ENCODE peak calls at places on chromosome 21, in five cellular contexts. H is epithelial cell of esophagus, B is fibroblast of the aortic adventitia, I is GM20000, E is A549. F is an unnamed sample.

GRCh38 chr21:35932232-35932911 is 128.0 kb downstream of the SETD4 start:
- DNase-seq in B (peak; percentile 92), I (peak; percentile 59), E (no peak), H (peak; percentile 86), F (peak; percentile 91)

GRCh38 chr21:41317458-41317857 is 857 bp downstream of the FAM3B start:
- DNase-seq in H (no peak), E (no peak), I (no peak), B (no peak), F (no peak)

GRCh38 chr21:35198004-35198403 is 148.9 kb upstream of the RUNX1 start:
- DNase-seq in E (peak; percentile 32), H (peak; percentile 98), I (no peak), B (peak; percentile 99), F (no peak)

GRCh38 chr21:31284797-31285397 is 59.2 kb downstream of the TIAM1 start:
- DNase-seq in H (peak; percentile 46), B (peak; percentile 28), I (no peak), E (no peak), F (no peak)

GRCh38 chr21:39312112-39313041 is 1.1 kb downstream of the BRWD1 start:
- DNase-seq in E (peak; percentile 92), I (peak; percentile 99), B (peak; percentile 88), H (peak; percentile 90), F (peak; percentile 91)

GRCh38 chr21:36547464-36547863 is 67.5 kb upstream of the CLDN14 start:
- DNase-seq in E (no peak), H (no peak), B (no peak), I (no peak), F (no peak)

GRCh38 chr21:16587671-16588379 is 858.0 kb downstream of the USP25 start:
- DNase-seq in I (no peak), B (peak; percentile 90), H (peak; percentile 84), E (no peak), F (no peak)

GRCh38 chr21:39860600-39860999 is 6.6 kb upstream of the PCP4 start:
- DNase-seq in B (no peak), E (no peak), I (no peak), H (no peak), F (no peak)

GRCh38 chr21:38910390-38911008 is 104.8 kb downstream of the ETS2 start:
- DNase-seq in I (no peak), H (peak; percentile 92), B (no peak), E (no peak), F (no peak)

GRCh38 chr21:28754127-28754611 is 238.5 kb downstream of the LTN1 start:
- DNase-seq in H (no peak), B (peak; percentile 99), I (no peak), E (no peak), F (no peak)

GRCh38 chr21:26845066-26845749 is at the start of gene ADAMTS1:
- DNase-seq in E (no peak), I (no peak), B (peak; percentile 96), H (peak; percentile 66), F (no peak)

GRCh38 chr21:35395728-35396127 is 346.6 kb upstream of the RUNX1 start:
- DNase-seq in I (no peak), B (peak; percentile 43), E (no peak), H (peak; percentile 84), F (no peak)

GRCh38 chr21:32412998-32413504 is 545 bp downstream of the EVA1C start:
- DNase-seq in E (no peak), I (no peak), B (peak; percentile 38), H (peak; percentile 40), F (no peak)

GRCh38 chr21:32520885-32521735 is 64.2 kb downstream of the TCP10L start:
- DNase-seq in B (peak; percentile 99), H (peak; percentile 74), E (no peak), I (no peak), F (no peak)

GRCh38 chr21:16047857-16048256 is 318.1 kb downstream of the USP25 start:
- DNase-seq in H (no peak), B (peak; percentile 41), I (no peak), E (no peak), F (no peak)

GRCh38 chr21:35428489-35428888 is 379.4 kb upstream of the RUNX1 start:
- DNase-seq in I (no peak), H (no peak), E (no peak), B (peak; percentile 31), F (no peak)

GRCh38 chr21:34726627-34727337 is 58.0 kb downstream of the CLIC6 start:
- DNase-seq in B (no peak), E (no peak), H (no peak), I (no peak), F (no peak)

GRCh38 chr21:37563641-37564340 is 197.2 kb downstream of the DYRK1A start:
- DNase-seq in H (peak; percentile 96), E (peak; percentile 66), I (peak; percentile 95), B (peak; percentile 88), F (peak; percentile 88)
- TF ChIP-seq CTCF in H (peak; percentile 31), E (peak; percentile 20), I (no peak), B (peak; percentile 37), F (peak; percentile 28)

GRCh38 chr21:42465008-42465878 is 30.8 kb downstream of the RSPH1 start:
- DNase-seq in E (no peak), I (peak; percentile 39), H (peak; percentile 43), B (no peak), F (no peak)

GRCh38 chr21:42468511-42469131 is 27.4 kb downstream of the RSPH1 start:
- DNase-seq in E (no peak), I (no peak), B (no peak), H (no peak), F (no peak)

GRCh38 chr21:42467613-42467983 is 28.4 kb downstream of the RSPH1 start:
- DNase-seq in I (no peak), H (no peak), B (no peak), E (no peak), F (no peak)

GRCh38 chr21:42469272-42469671 is 26.8 kb downstream of the RSPH1 start:
- DNase-seq in I (no peak), B (no peak), H (no peak), E (no peak), F (peak; percentile 65)

DNA sequence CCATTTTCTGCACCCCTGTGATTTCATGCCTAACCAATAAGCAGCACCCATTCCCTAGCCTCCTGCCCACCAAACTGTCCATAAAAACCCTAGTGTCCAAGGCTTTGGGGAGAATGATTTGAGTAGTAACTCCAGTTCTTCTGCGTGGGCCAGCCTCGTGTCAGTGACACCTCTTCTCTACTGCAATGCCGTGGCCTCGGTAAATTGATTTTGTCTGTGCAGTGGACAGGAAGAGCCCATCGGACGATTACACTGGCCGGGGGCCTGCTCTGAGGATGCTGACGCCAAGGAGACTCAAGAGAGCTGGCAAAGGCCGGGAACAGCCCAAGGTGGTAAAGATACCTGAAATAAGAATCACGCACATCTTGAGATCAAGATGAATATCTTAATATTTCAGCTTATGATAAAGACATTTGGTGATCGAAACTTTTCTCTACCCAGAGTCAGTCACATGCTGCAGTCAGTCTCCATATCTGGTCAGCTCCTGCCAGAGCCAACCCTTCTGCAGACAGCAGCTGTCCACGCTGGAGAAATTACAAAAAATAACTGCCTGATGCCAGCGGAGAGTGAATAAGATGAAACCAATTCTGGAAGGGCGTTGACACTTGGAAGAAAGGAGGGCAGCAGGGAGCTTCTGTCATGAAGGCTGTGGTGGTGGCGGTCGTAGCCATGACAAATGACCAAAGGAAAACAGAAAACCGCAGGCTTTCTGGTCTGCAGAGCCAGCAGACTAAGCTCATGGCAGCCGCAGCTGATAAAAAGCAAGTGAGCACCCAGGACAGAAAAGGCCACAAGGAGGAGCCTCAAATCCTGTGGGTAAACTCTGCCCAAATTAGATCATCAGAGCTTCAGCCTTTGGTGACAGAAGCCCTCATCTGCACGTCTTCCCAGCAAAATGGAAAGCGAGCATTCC is 29.1 kb downstream of the RSPH1 start:
- DNase-seq in H (peak; percentile 56), B (peak; percentile 2), E (no peak), I (peak; percentile 53), F (peak; percentile 58)
- TF ChIP-seq CTCF in H (peak; percentile 58), B (no peak), E (no peak), I (peak; percentile 30), F (peak; percentile 66)

GRCh38 chr21:45262616-45263015 is 25.1 kb downstream of the POFUT2 start:
- DNase-seq in E (no peak), I (no peak), B (no peak), H (no peak), F (peak; percentile 37)
- TF ChIP-seq CTCF in E (no peak), I (no peak), B (no peak), H (no peak), F (no peak)

DNA sequence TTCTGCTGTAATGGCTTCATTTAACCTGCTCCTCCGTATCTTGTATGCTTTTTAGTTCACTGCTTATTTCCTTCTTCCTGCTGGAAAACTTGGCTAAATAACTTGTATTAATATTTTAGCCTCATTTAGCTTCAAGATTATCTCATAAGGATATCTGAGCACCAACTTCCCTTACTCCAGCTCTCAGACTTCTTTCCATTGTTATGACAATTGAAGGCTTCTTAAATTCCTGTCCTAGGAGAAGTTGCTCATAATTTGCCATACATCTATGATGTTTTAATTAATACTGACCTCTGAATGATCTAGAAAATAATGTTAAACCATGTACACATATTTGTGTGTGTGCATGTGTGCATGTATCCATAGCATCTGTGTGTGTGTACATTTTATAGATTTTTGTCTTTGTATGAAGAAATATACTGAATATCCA is 1524.4 kb upstream of the TPTE start:
- DNase-seq in I (no peak), E (no peak), B (no peak), H (no peak), F (no peak)
- TF ChIP-seq CTCF in I (no peak), E (no peak), B (no peak), H (no peak), F (no peak)

GRCh38 chr21:44800103-44800502 is 1.5 kb downstream of the UBE2G2 start:
- DNase-seq in B (peak; percentile 65), I (no peak), E (no peak), H (peak; percentile 74), F (peak; percentile 68)
- TF ChIP-seq CTCF in B (peak; percentile 56), I (no peak), E (peak; percentile 21), H (peak; percentile 70), F (peak; percentile 91)

DNA sequence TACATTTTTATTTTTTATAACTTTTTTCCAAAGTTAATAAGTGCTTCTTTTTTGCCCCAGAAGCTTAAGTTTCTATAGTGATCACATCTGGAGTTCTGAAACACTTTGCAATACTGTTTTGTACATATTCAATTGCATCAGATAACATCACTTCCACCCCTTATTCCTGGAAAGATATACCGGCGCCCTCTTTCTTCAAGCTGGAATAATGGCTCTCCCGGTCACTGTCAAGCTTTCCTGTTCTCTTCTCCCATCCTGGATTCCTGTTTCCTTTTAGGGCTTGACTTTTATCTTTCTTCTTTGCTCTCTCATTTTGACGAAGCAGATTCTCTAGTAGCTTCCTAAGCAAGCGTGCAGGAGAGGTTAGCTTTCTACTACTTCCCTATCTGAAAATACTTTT is 1866.8 kb downstream of the MRPL39 start:
- DNase-seq in B (no peak), I (no peak), H (no peak), E (no peak), F (no peak)
- TF ChIP-seq CTCF in B (no peak), I (no peak), H (no peak), E (no peak), F (no peak)

GRCh38 chr21:44933938-44934260 is 5.9 kb upstream of the SLX9 start:
- DNase-seq in E (no peak), H (no peak), I (no peak), B (no peak), F (no peak)

GRCh38 chr21:44931137-44931500 is 8.7 kb upstream of the SLX9 start:
- DNase-seq in I (peak; percentile 80), E (no peak), H (no peak), B (peak; percentile 64), F (peak; percentile 93)

GRCh38 chr21:44933199-44933937 is 6.5 kb upstream of the SLX9 start:
- DNase-seq in B (no peak), I (no peak), E (no peak), H (no peak), F (no peak)

GRCh38 chr21:44931501-44932365 is 8.1 kb upstream of the SLX9 start:
- DNase-seq in I (peak; percentile 67), E (no peak), H (no peak), B (no peak), F (no peak)

GRCh38 chr21:44932366-44933181 is 7.3 kb upstream of the SLX9 start:
- DNase-seq in B (no peak), E (no peak), H (peak; percentile 38), I (peak; percentile 93), F (peak; percentile 42)
- TF ChIP-seq CTCF in B (peak; percentile 50), E (peak; percentile 58), H (peak; percentile 25), I (peak; percentile 80), F (peak; percentile 57)